ENCODE peak calls at places on chromosomes 4 and X, in eight cellular contexts. S is MM.1S, U is GM12878, C is right lobe of liver, B is body of pancreas, V is A673, J is mucosa of descending colon, K is IMR-90. Y is an unnamed sample.

GRCh38 chr4:17155486-17155885 is 257.0 kb upstream of the LDB2 start:
- DNase-seq in S (no peak), B (no peak), U (no peak), C (no peak), V (no peak), J (no peak), K (peak; percentile 16), Y (no peak)

GRCh38 chr4:78562687-78563086 is 11.1 kb downstream of the ANXA3 start:
- DNase-seq in U (no peak), J (no peak), S (no peak), K (no peak), B (no peak), V (no peak), C (no peak), Y (no peak)

GRCh38 chrX:142891046-142891445 is 134.7 kb upstream of the SPANXN4 start:
- DNase-seq in S (no peak), J (no peak), K (no peak), U (no peak), V (no peak), B (no peak), C (no peak), Y (no peak)

GRCh38 chrX:136183917-136184316 is 36.6 kb downstream of the FHL1 start:
- DNase-seq in B (no peak), C (no peak), J (no peak), S (no peak), U (no peak), K (no peak), V (peak; percentile 36), Y (no peak)

GRCh38 chrX:154372612-154373022 is 1.8 kb downstream of the FLNA start:
- DNase-seq in C (no peak), J (no peak), U (peak; percentile 31), S (no peak), K (peak; percentile 65), V (no peak), B (peak; percentile 41), Y (no peak)

GRCh38 chrX:123906557-123907316 is 46.9 kb downstream of the XIAP start:
- DNase-seq in J (no peak), K (no peak), C (no peak), S (no peak), B (no peak), V (no peak), U (no peak), Y (no peak)

GRCh38 chrX:128616933-128617332 is 564.7 kb upstream of the ACTRT1 start:
- DNase-seq in S (no peak), B (no peak), K (no peak), J (no peak), U (no peak), C (no peak), V (peak; percentile 55), Y (no peak)

GRCh38 chr4:98939892-98940298 is 11.0 kb upstream of the EIF4E start:
- DNase-seq in U (no peak), K (peak; percentile 80), S (peak; percentile 25), C (no peak), B (peak; percentile 16), V (peak; percentile 81), J (no peak), Y (peak; percentile 69)

GRCh38 chr4:36099509-36099908 is 144.8 kb downstream of the ARAP2 start:
- DNase-seq in K (no peak), C (no peak), J (no peak), S (no peak), B (no peak), U (no peak), V (no peak), Y (no peak)

GRCh38 chrX:51336584-51336983 is 4.0 kb downstream of the NUDT10 start:
- DNase-seq in C (peak; percentile 22), S (peak; percentile 43), U (no peak), B (peak; percentile 39), K (peak; percentile 40), V (peak; percentile 67), J (no peak), Y (peak; percentile 54)

GRCh38 chr4:147498031-147498700 is 17.3 kb downstream of the EDNRA start:
- DNase-seq in S (no peak), K (peak; percentile 88), U (no peak), V (peak; percentile 91), C (no peak), B (no peak), J (no peak), Y (no peak)

GRCh38 chrX:1244164-1245076 is 24.2 kb upstream of the CSF2RA start:
- DNase-seq in U (no peak), B (no peak), V (peak; percentile 42), K (no peak), C (no peak), J (no peak), S (peak; percentile 24), Y (peak; percentile 49)

GRCh38 chr4:19002170-19002569 is 980.6 kb upstream of the LCORL start:
- DNase-seq in K (no peak), C (no peak), J (no peak), U (no peak), S (no peak), V (peak; percentile 30), B (no peak), Y (no peak)

GRCh38 chr4:82380344-82380743 is 6.6 kb upstream of the HNRNPD start:
- DNase-seq in S (no peak), K (no peak), J (no peak), U (no peak), B (no peak), C (no peak), V (no peak), Y (no peak)

GRCh38 chr4:77047037-77047436 is 28.8 kb downstream of the CCNI start:
- DNase-seq in B (no peak), K (peak; percentile 44), S (peak; percentile 33), V (peak; percentile 6), U (no peak), J (no peak), C (no peak), Y (no peak)

GRCh38 chrX:107014927-107015326 is 14.9 kb upstream of the MORC4 start:
- DNase-seq in K (no peak), V (no peak), S (no peak), C (no peak), J (no peak), U (no peak), B (no peak), Y (no peak)

GRCh38 chrX:71282514-71283408 is 674 bp upstream of the NONO start:
- DNase-seq in B (no peak), C (no peak), S (no peak), V (no peak), J (no peak), K (peak; percentile 45), U (no peak), Y (peak; percentile 23)

GRCh38 chrX:40142417-40142816 is 44.7 kb upstream of the BCOR start:
- DNase-seq in J (no peak), K (no peak), C (no peak), V (no peak), U (no peak), B (no peak), S (no peak), Y (no peak)

GRCh38 chrX:40144576-40144975 is 46.8 kb upstream of the BCOR start:
- DNase-seq in U (no peak), S (no peak), J (no peak), K (no peak), C (no peak), V (no peak), B (no peak), Y (peak; percentile 74)

GRCh38 chrX:40140706-40141499 is 43.1 kb upstream of the BCOR start:
- DNase-seq in U (no peak), K (peak; percentile 47), J (no peak), V (no peak), C (no peak), B (peak; percentile 38), S (no peak), Y (no peak)

GRCh38 chrX:40143987-40144386 is 46.2 kb upstream of the BCOR start:
- DNase-seq in C (no peak), V (no peak), S (no peak), J (no peak), K (no peak), B (no peak), U (no peak), Y (no peak)

GRCh38 chrX:40143001-40143400 is 45.2 kb upstream of the BCOR start:
- DNase-seq in K (no peak), V (no peak), S (no peak), J (no peak), C (no peak), U (no peak), B (no peak), Y (no peak)
- H3K4me1 ChIP-seq in K (peaks cover 3% of the 10 kb centered on the region), V (peaks cover 24% of the 10 kb centered on the region), S (no peaks in the 10 kb centered on the region), J (peaks cover 4% of the 10 kb centered on the region), C (no peaks in the 10 kb centered on the region), U (no peaks in the 10 kb centered on the region), B (peaks cover 51% of the 10 kb centered on the region), Y (peaks cover 22% of the 10 kb centered on the region)

GRCh38 chr4:7207791-7208231 is 15.5 kb downstream of the SORCS2 start:
- DNase-seq in U (no peak), S (no peak), J (no peak), C (no peak), B (no peak), V (no peak), K (no peak), Y (no peak)

GRCh38 chr4:7208509-7209451 is 16.4 kb downstream of the SORCS2 start:
- DNase-seq in U (no peak), C (no peak), V (no peak), S (no peak), B (no peak), K (no peak), J (no peak), Y (no peak)

GRCh38 chr4:7206385-7206784 is 14.0 kb downstream of the SORCS2 start:
- DNase-seq in J (peak; percentile 58), U (no peak), B (peak; percentile 17), C (peak; percentile 69), K (peak; percentile 76), S (no peak), V (peak; percentile 21), Y (no peak)

GRCh38 chr4:7204656-7205387 is 12.5 kb downstream of the SORCS2 start:
- DNase-seq in B (no peak), V (no peak), U (no peak), S (no peak), C (no peak), K (no peak), J (peak; percentile 35), Y (no peak)

GRCh38 chr4:7206856-7207567 is 14.7 kb downstream of the SORCS2 start:
- DNase-seq in U (no peak), K (peak; percentile 90), V (peak; percentile 28), B (peak; percentile 47), C (peak; percentile 90), J (peak; percentile 78), S (no peak), Y (no peak)
- H3K4me3 ChIP-seq in U (no peak overlapping the region), K (no peak overlapping the region), V (no peak overlapping the region), B (no peak overlapping the region), C (no peak overlapping the region), J (no peak overlapping the region), S (no peak overlapping the region), Y (no peak overlapping the region)

GRCh38 chr4:3476341-3476747 is 13.2 kb downstream of the DOK7 start:
- DNase-seq in C (no peak), K (no peak), S (no peak), U (no peak), J (peak; percentile 40), V (no peak), B (no peak), Y (no peak)
- H3K4me1 ChIP-seq in C (no peaks in the 10 kb centered on the region), K (no peaks in the 10 kb centered on the region), S (no peaks in the 10 kb centered on the region), U (no peaks in the 10 kb centered on the region), J (no peaks in the 10 kb centered on the region), V (no peaks in the 10 kb centered on the region), B (peaks cover 30% of the 10 kb centered on the region), Y (no peaks in the 10 kb centered on the region)

DNA sequence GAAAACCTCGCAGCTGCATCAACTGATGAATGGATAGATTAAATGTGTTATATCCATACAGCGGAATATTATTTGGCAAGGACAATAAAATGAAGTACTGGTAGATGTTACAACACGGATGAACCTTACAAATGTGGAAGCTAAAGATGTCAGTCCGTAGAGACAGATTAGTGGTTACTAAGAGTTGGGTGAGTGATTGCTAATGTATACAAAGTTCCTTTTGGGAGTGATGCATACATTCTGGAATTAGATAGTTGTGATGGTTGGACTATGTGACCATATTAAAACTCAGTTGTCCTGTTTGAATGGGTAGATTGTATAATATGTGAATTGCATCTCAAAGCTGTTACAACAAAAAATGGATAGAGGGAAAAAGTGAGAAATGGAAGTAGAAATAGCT is 2.8 kb downstream of the FIP1L1 start:
- DNase-seq in K (peak; percentile 33), C (no peak), S (no peak), J (no peak), U (no peak), V (no peak), B (no peak), Y (no peak)
- H3K4me3 ChIP-seq in K (no peak overlapping the region), C (no peak overlapping the region), S (no peak overlapping the region), J (no peak overlapping the region), U (peak overlapping the region; percentile 89), V (no peak overlapping the region), B (no peak overlapping the region), Y (no peak overlapping the region)

Y was measured in HAP-1.